ENCODE peak calls at places on chromosome 19, in four cellular contexts. W is WTC11, V is HepG2, R is A549. B is an unnamed sample.

GRCh38 chr19:8575467-8575997 is 1.7 kb downstream of the MYO1F start:
- DNase-seq in W (no peak), V (no peak), R (no peak), B (no peak)

GRCh38 chr19:7913652-7914051 is 978 bp upstream of the TGFBR3L start:
- DNase-seq in W (no peak), V (no peak), R (no peak), B (no peak)

GRCh38 chr19:51354742-51355148 is 11.4 kb downstream of the ETFB start:
- DNase-seq in W (peak; percentile 60), V (peak; percentile 99), R (no peak), B (no peak)

GRCh38 chr19:5354403-5354802 is 13.8 kb upstream of the PTPRS start:
- DNase-seq in W (peak; percentile 69), V (peak; percentile 34), R (no peak), B (peak; percentile 49)

GRCh38 chr19:16587031-16588023 is 15.1 kb upstream of the SLC35E1 start:
- DNase-seq in W (no peak), V (no peak), R (no peak), B (no peak)

GRCh38 chr19:21147540-21147939 is 5.7 kb downstream of the ZNF431 start:
- DNase-seq in W (no peak), V (no peak), R (no peak), B (no peak)

GRCh38 chr19:38370299-38370698 is 4.1 kb upstream of the PSMD8 start:
- DNase-seq in W (no peak), V (no peak), R (no peak), B (no peak)

GRCh38 chr19:6073858-6074708 is 36.2 kb downstream of the RFX2 start:
- DNase-seq in W (no peak), V (no peak), R (no peak), B (no peak)

GRCh38 chr19:53958168-53958571 is 4.6 kb upstream of the CACNG8 start:
- DNase-seq in W (peak; percentile 85), V (no peak), R (no peak), B (no peak)

GRCh38 chr19:1651061-1651547 is 1.3 kb downstream of the TCF3 start:
- DNase-seq in W (peak; percentile 56), V (no peak), R (no peak), B (no peak)

GRCh38 chr19:45682908-45683307 is 8.8 kb downstream of the SNRPD2 start:
- DNase-seq in W (no peak), V (no peak), R (no peak), B (no peak)

GRCh38 chr19:10289167-10289835 is 451 bp upstream of the ICAM5 start:
- DNase-seq in W (peak; percentile 86), V (peak; percentile 53), R (no peak), B (peak; percentile 94)

GRCh38 chr19:1469936-1470863 is 8.8 kb downstream of the C19orf25 start:
- DNase-seq in W (peak; percentile 77), V (no peak), R (no peak), B (peak; percentile 75)

GRCh38 chr19:19627442-19627715 is 641 bp downstream of the LPAR2 start:
- DNase-seq in W (no peak), V (no peak), R (no peak), B (no peak)

GRCh38 chr19:36939153-36939552 is 23.0 kb downstream of the ZNF568 start:
- DNase-seq in W (no peak), V (no peak), R (no peak), B (peak; percentile 2)

GRCh38 chr19:46624958-46625661 is at the start of gene PTGIR:
- DNase-seq in W (no peak), V (no peak), R (no peak), B (peak; percentile 69)

GRCh38 chr19:30785728-30786127 is 413.5 kb downstream of the ZNF536 start:
- DNase-seq in W (no peak), V (no peak), R (no peak), B (no peak)

GRCh38 chr19:1299822-1300221 is 14.1 kb downstream of the EFNA2 start:
- DNase-seq in W (no peak), V (no peak), R (no peak), B (no peak)

GRCh38 chr19:31518626-31519025 is 169.4 kb upstream of the TSHZ3 start:
- DNase-seq in W (no peak), V (no peak), R (no peak), B (no peak)

GRCh38 chr19:7856679-7857663 is 17.2 kb downstream of the PRR36 start:
- DNase-seq in W (no peak), V (no peak), R (no peak), B (no peak)

GRCh38 chr19:16078759-16079707 is 2.7 kb downstream of the TPM4 start:
- DNase-seq in W (no peak), V (peak; percentile 79), R (no peak), B (peak; percentile 94)

GRCh38 chr19:27753622-27754021 is 1459.3 kb downstream of the UQCRFS1 start:
- DNase-seq in W (no peak), V (no peak), R (no peak), B (no peak)

GRCh38 chr19:54551950-54552912 is 21.4 kb upstream of the LILRA2 start:
- DNase-seq in W (no peak), V (no peak), R (no peak), B (no peak)

GRCh38 chr19:2602391-2603181 is 99.9 kb downstream of the GNG7 start:
- DNase-seq in W (peak; percentile 72), V (no peak), R (no peak), B (no peak)

GRCh38 chr19:51407631-51408131 is 9.8 kb downstream of the SIGLEC10 start:
- DNase-seq in W (peak; percentile 47), V (peak; percentile 74), R (peak; percentile 56), B (peak; percentile 81)

GRCh38 chr19:2475018-2475701 is 767 bp upstream of the GADD45B start:
- DNase-seq in W (peak; percentile 55), V (no peak), R (no peak), B (peak; percentile 43)

GRCh38 chr19:38490861-38491260 is 57.4 kb downstream of the RYR1 start:
- DNase-seq in W (no peak), V (no peak), R (no peak), B (no peak)

GRCh38 chr19:47891923-47892666 is 6.0 kb upstream of the SULT2A1 start:
- DNase-seq in W (no peak), V (peak; percentile 99), R (no peak), B (peak; percentile 92)
- TF ChIP-seq NR3C1 in W (no peak), V (no peak), R (no peak), B (no peak)

DNA sequence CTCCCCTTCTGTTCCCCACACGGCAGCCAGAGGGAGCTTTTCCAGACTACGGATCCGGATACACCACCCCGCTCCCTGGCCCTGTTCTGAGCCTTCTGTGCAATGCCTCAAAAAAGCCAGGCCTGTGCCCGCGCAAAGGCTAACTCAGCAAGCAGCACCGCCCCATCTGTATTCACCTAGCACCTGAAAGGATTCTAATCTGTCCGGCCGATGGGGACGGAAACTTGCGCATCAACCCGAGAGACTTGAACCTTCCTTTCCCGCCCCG is 589 bp downstream of the ZBTB45 start:
- DNase-seq in W (peak; percentile 80), V (peak; percentile 73), R (peak; percentile 91), B (peak; percentile 82)
- TF ChIP-seq NR3C1 in W (no peak), V (no peak), R (no peak), B (no peak)

GRCh38 chr19:13718733-13719132 is 45.6 kb upstream of the MRI1 start:
- DNase-seq in W (peak; percentile 36), V (no peak), R (peak; percentile 21), B (no peak)

GRCh38 chr19:13723206-13723605 is 41.1 kb upstream of the MRI1 start:
- DNase-seq in W (no peak), V (no peak), R (no peak), B (no peak)

GRCh38 chr19:13712767-13713201 is 51.5 kb upstream of the MRI1 start:
- DNase-seq in W (no peak), V (no peak), R (no peak), B (no peak)

DNA sequence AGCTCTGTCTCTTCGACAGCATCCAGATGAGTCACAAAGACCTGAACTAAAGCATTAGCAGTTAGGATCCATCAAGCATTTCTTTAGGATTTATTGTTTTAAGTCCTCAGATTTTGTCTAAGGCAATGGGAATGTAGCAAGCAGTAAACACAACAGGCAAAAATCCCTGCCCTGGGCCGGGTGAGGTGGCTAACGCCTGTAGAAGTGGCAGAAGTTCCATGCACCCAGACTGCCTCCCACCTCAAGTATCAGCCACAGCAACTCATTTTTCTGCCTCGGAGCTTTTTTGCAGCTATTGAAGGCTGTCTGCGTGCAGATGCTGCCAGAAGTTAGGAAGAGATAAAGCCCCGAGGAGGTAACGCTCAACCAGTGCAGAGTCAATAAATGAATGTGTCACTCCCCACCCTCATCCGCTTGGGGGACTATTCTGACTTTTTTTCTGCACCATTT is 47.1 kb upstream of the MRI1 start:
- DNase-seq in W (no peak), V (no peak), R (no peak), B (peak; percentile 87)
- TF ChIP-seq NR3C1 in W (no peak), V (no peak), R (no peak), B (no peak)

GRCh38 chr19:33812388-33813330 is 16.0 kb downstream of the KCTD15 start:
- DNase-seq in W (no peak), V (no peak), R (no peak), B (peak; percentile 8)
- TF ChIP-seq NR3C1 in W (no peak), V (no peak), R (no peak), B (no peak)

GRCh38 chr19:48862827-48863226 is 5.6 kb downstream of the PLEKHA4 start:
- DNase-seq in W (no peak), V (no peak), R (no peak), B (no peak)

GRCh38 chr19:48856921-48857320 is 11.5 kb downstream of the PLEKHA4 start:
- DNase-seq in W (no peak), V (no peak), R (no peak), B (no peak)

GRCh38 chr19:48859711-48860572 is 8.5 kb downstream of the PLEKHA4 start:
- DNase-seq in W (peak; percentile 82), V (no peak), R (no peak), B (peak; percentile 98)

GRCh38 chr19:48858984-48859710 is 9.3 kb downstream of the PLEKHA4 start:
- DNase-seq in W (peak; percentile 76), V (no peak), R (no peak), B (peak; percentile 91)

GRCh38 chr19:48861313-48861712 is 7.1 kb downstream of the PLEKHA4 start:
- DNase-seq in W (no peak), V (no peak), R (no peak), B (no peak)
- TF ChIP-seq NR3C1 in W (no peak), V (no peak), R (no peak), B (no peak)

DNA sequence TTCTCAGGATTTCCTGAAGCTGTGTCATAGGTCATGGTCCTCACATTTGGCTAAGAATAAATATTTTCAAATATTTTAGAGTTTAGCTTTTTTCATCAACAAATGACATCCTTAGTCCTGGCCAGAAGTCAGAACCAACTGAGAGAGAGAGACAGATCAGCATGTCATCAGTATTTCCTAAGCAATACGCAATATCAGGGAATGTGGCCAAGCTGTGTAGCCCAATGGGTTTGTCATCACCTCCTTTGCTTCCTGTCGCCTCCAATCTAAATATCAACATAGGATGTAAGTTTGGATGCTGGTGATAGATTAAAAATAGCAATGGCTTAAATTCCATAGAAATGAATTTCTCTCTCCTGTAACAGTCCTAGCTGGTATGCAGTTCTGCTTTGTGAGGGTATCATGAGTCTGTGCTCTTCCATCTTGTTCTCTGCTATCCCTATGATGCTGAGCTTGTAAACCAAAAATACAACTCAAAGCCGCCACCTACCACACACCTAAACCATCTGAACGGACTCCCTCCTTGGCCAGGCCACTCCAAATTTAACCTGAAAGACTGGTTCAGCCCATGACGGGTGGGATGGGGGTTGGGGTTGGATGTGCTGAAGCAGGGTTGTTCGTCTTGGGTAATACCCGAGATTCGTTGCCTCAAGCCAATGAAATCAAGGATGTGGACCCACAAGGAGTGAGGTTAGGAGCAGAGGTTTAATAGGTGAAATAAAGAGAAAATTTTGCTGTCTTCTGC is 10.0 kb upstream of the IGSF23 start:
- DNase-seq in W (no peak), V (no peak), R (no peak), B (no peak)
- TF ChIP-seq NR3C1 in W (no peak), V (no peak), R (no peak), B (no peak)